ENCODE peak calls at places on chromosomes 2 and 18, in ten cellular contexts. G is thoracic aorta; D is CD8-positive, alpha-beta T cell; E is psoas muscle; A is IMR-90; B is heart right ventricle; Y is cerebellum; J is iPS-NIHi11; M is DND-41; K is iris pigment epithelial cell. N is an unnamed sample.

GRCh38 chr2:71995067-71995665 is 152.5 kb downstream of the CYP26B1 start:
- DNase-seq in G (no peak), D (no peak), E (no peak), A (peak), B (no peak), Y (peak), J (no peak), M (no peak), K (peak), N (peak)

GRCh38 chr18:8045890-8046289 is 478.8 kb downstream of the PTPRM start:
- DNase-seq in G (no peak), D (no peak), E (no peak), A (no peak), B (no peak), Y (no peak), J (no peak), M (no peak), K (no peak), N (no peak)

GRCh38 chr2:39492095-39492590 is 55.1 kb upstream of the MAP4K3 start:
- DNase-seq in G (no peak), D (no peak), E (no peak), A (peak), B (no peak), Y (no peak), J (no peak), M (no peak), K (peak), N (peak)

GRCh38 chr2:167640096-167640495 is 607.3 kb downstream of the STK39 start:
- DNase-seq in G (no peak), D (no peak), E (no peak), A (no peak), B (no peak), Y (no peak), J (no peak), M (no peak), K (no peak), N (no peak)

GRCh38 chr2:85395912-85396475 is 14.2 kb downstream of the CAPG start:
- DNase-seq in G (no peak), D (no peak), E (no peak), A (no peak), B (no peak), Y (no peak), J (no peak), M (no peak), K (no peak), N (no peak)

GRCh38 chr2:136081582-136082210 is 36.3 kb downstream of the CXCR4 start:
- DNase-seq in G (no peak), D (no peak), E (no peak), A (no peak), B (no peak), Y (no peak), J (no peak), M (no peak), K (no peak), N (no peak)

GRCh38 chr18:2441544-2441943 is 129.8 kb downstream of the METTL4 start:
- DNase-seq in G (no peak), D (no peak), E (no peak), A (peak), B (no peak), Y (no peak), J (no peak), M (no peak), K (peak), N (no peak)

GRCh38 chr18:78962098-78962497 is 17.5 kb upstream of the SALL3 start:
- DNase-seq in G (no peak), D (no peak), E (no peak), A (no peak), B (no peak), Y (no peak), J (no peak), M (no peak), K (no peak), N (no peak)

GRCh38 chr2:203730076-203730729 is 23.8 kb downstream of the CD28 start:
- DNase-seq in G (no peak), D (no peak), E (no peak), A (peak), B (no peak), Y (no peak), J (no peak), M (no peak), K (peak), N (peak)

GRCh38 chr2:109236147-109236546 is 107.1 kb downstream of the SH3RF3 start:
- DNase-seq in G (no peak), D (no peak), E (no peak), A (no peak), B (no peak), Y (no peak), J (no peak), M (no peak), K (no peak), N (no peak)

GRCh38 chr2:40332096-40332826 is 119.6 kb downstream of the SLC8A1 start:
- DNase-seq in G (no peak), D (no peak), E (no peak), A (peak), B (no peak), Y (no peak), J (no peak), M (no peak), K (peak), N (peak)

GRCh38 chr2:39706945-39707344 is 41.2 kb downstream of the TMEM178A start:
- DNase-seq in G (no peak), D (no peak), E (no peak), A (no peak), B (no peak), Y (no peak), J (no peak), M (no peak), K (no peak), N (no peak)

GRCh38 chr2:215032153-215032552 is 106.3 kb downstream of the ABCA12 start:
- DNase-seq in G (no peak), D (no peak), E (no peak), A (no peak), B (no peak), Y (no peak), J (no peak), M (no peak), K (no peak), N (no peak)

GRCh38 chr2:206442854-206443734 is at the start of gene ADAM23:
- DNase-seq in G (no peak), D (peak), E (peak), A (peak), B (peak), Y (peak), J (peak), M (no peak), K (peak), N (no peak)

GRCh38 chr2:186098821-186099220 is 360.2 kb downstream of the FSIP2 start:
- DNase-seq in G (no peak), D (no peak), E (no peak), A (no peak), B (no peak), Y (no peak), J (no peak), M (no peak), K (peak), N (no peak)

GRCh38 chr2:23803275-23803964 is 123.5 kb downstream of the ATAD2B start:
- DNase-seq in G (no peak), D (no peak), E (no peak), A (peak), B (no peak), Y (no peak), J (no peak), M (no peak), K (peak), N (peak)

GRCh38 chr2:98313512-98314250 is 32.6 kb upstream of the CNGA3 start:
- DNase-seq in G (no peak), D (no peak), E (no peak), A (no peak), B (no peak), Y (no peak), J (no peak), M (no peak), K (no peak), N (no peak)

GRCh38 chr18:5630057-5630765 is 86.4 kb upstream of the EPB41L3 start:
- DNase-seq in G (no peak), D (no peak), E (peak), A (peak), B (peak), Y (peak), J (peak), M (no peak), K (peak), N (peak)

GRCh38 chr2:35526741-35527140 is 828.8 kb upstream of the CRIM1 start:
- DNase-seq in G (no peak), D (no peak), E (no peak), A (no peak), B (no peak), Y (no peak), J (no peak), M (no peak), K (peak), N (peak)

GRCh38 chr2:20438334-20439192 is 8.3 kb upstream of the RHOB start:
- DNase-seq in G (no peak), D (no peak), E (no peak), A (peak), B (no peak), Y (no peak), J (no peak), M (no peak), K (peak), N (peak)

GRCh38 chr2:205130111-205130829 is 552.0 kb upstream of the NRP2 start:
- DNase-seq in G (no peak), D (no peak), E (no peak), A (no peak), B (no peak), Y (no peak), J (no peak), M (no peak), K (peak), N (no peak)

GRCh38 chr2:237695201-237695780 is 67.9 kb downstream of the LRRFIP1 start:
- DNase-seq in G (no peak), D (peak), E (no peak), A (peak), B (no peak), Y (no peak), J (no peak), M (peak), K (peak), N (peak)

GRCh38 chr2:229372207-229372606 is 101.1 kb upstream of the PID1 start:
- DNase-seq in G (no peak), D (no peak), E (no peak), A (no peak), B (no peak), Y (no peak), J (no peak), M (no peak), K (no peak), N (no peak)

GRCh38 chr2:170770008-170770303 is 222 bp upstream of the ERICH2 start:
- DNase-seq in G (no peak), D (no peak), E (no peak), A (no peak), B (no peak), Y (no peak), J (no peak), M (no peak), K (no peak), N (no peak)

GRCh38 chr2:1602359-1603010 is 141.8 kb downstream of the PXDN start:
- DNase-seq in G (no peak), D (no peak), E (no peak), A (no peak), B (no peak), Y (no peak), J (no peak), M (no peak), K (no peak), N (no peak)

GRCh38 chr2:85911836-85912692 is 23.3 kb upstream of the ST3GAL5 start:
- DNase-seq in G (no peak), D (no peak), E (peak), A (peak), B (no peak), Y (no peak), J (no peak), M (no peak), K (peak), N (peak)

GRCh38 chr2:36511858-36512630 is 85.9 kb downstream of the FEZ2 start:
- DNase-seq in G (no peak), D (no peak), E (no peak), A (no peak), B (no peak), Y (no peak), J (no peak), M (no peak), K (no peak), N (no peak)

GRCh38 chr18:14189858-14190257 is 57.6 kb upstream of the ZNF519 start:
- DNase-seq in G (no peak), D (no peak), E (no peak), A (no peak), B (no peak), Y (no peak), J (no peak), M (no peak), K (peak), N (peak)

GRCh38 chr2:236366049-236366387 is 101.8 kb upstream of the ASB18 start:
- DNase-seq in G (no peak), D (no peak), E (no peak), A (no peak), B (no peak), Y (no peak), J (no peak), M (no peak), K (no peak), N (no peak)

GRCh38 chr2:1930376-1930775 is 186.1 kb upstream of the PXDN start:
- DNase-seq in G (no peak), D (no peak), E (no peak), A (no peak), B (no peak), Y (no peak), J (no peak), M (no peak), K (no peak), N (no peak)

GRCh38 chr2:138997346-138997745 is 217.2 kb upstream of the NXPH2 start:
- DNase-seq in G (no peak), D (no peak), E (no peak), A (no peak), B (no peak), Y (no peak), J (no peak), M (no peak), K (no peak), N (no peak)